ENCODE peak calls at places on chromosomes 3 and 15, in ten cellular contexts. D is suprapubic skin; G is NCI-H2081; L is ACHN; F is T-helper 9 cell; T is GM12892; E is naive thymus-derived CD8-positive, alpha-beta T cell; Q is islet precursor cell; W is mammary epithelial cell; N is left lung. Z is an unnamed sample.

GRCh38 chr15:66835558-66835878 is 133.5 kb downstream of the SMAD6 start:
- DNase-seq in D (no peak), G (no peak), L (no peak), F (no peak), T (no peak), E (no peak), Q (no peak), W (no peak), N (no peak), Z (no peak)

GRCh38 chr15:43977072-43977884 is 150.5 kb downstream of the WDR76 start:
- DNase-seq in D (no peak), G (no peak), L (no peak), F (no peak), T (no peak), E (peak; percentile 38), Q (no peak), W (peak; percentile 25), N (no peak), Z (no peak)

GRCh38 chr15:79185199-79185598 is 94.6 kb upstream of the RASGRF1 start:
- DNase-seq in D (no peak), G (no peak), L (peak; percentile 11), F (no peak), T (no peak), E (no peak), Q (peak; percentile 66), W (no peak), N (no peak), Z (no peak)

GRCh38 chr3:134876836-134877235 is 81.8 kb downstream of the EPHB1 start:
- DNase-seq in D (no peak), G (no peak), L (no peak), F (no peak), T (no peak), E (no peak), Q (no peak), W (no peak), N (no peak), Z (no peak)

GRCh38 chr3:79517766-79518413 is 249.9 kb downstream of the ROBO1 start:
- DNase-seq in D (no peak), G (peak; percentile 28), L (peak; percentile 48), F (no peak), T (no peak), E (no peak), Q (no peak), W (peak; percentile 6), N (no peak), Z (no peak)

GRCh38 chr3:16350041-16350952 is 85.3 kb downstream of the OXNAD1 start:
- DNase-seq in D (no peak), G (no peak), L (no peak), F (no peak), T (no peak), E (no peak), Q (no peak), W (peak; percentile 66), N (no peak), Z (no peak)

GRCh38 chr15:70160267-70160666 is 62.5 kb upstream of the TLE3 start:
- DNase-seq in D (no peak), G (no peak), L (no peak), F (no peak), T (no peak), E (no peak), Q (peak; percentile 63), W (no peak), N (no peak), Z (no peak)

GRCh38 chr3:24829011-24829581 is 334.4 kb upstream of the THRB start:
- DNase-seq in D (peak; percentile 54), G (peak; percentile 71), L (peak; percentile 4), F (no peak), T (no peak), E (no peak), Q (peak; percentile 81), W (no peak), N (peak; percentile 83), Z (peak; percentile 47)

GRCh38 chr3:60140160-60140559 is 1090.3 kb upstream of the CFAP20DC start:
- DNase-seq in D (no peak), G (no peak), L (no peak), F (no peak), T (no peak), E (no peak), Q (no peak), W (no peak), N (no peak), Z (no peak)

GRCh38 chr3:141575879-141576743 is 89.3 kb downstream of the RASA2 start:
- DNase-seq in D (no peak), G (peak; percentile 32), L (peak; percentile 33), F (no peak), T (no peak), E (no peak), Q (no peak), W (no peak), N (peak; percentile 50), Z (no peak)

GRCh38 chr15:82183121-82184031 is 79.2 kb downstream of the EFL1 start:
- DNase-seq in D (no peak), G (no peak), L (no peak), F (no peak), T (no peak), E (no peak), Q (no peak), W (peak; percentile 32), N (no peak), Z (no peak)

GRCh38 chr15:66684136-66684681 is 17.8 kb upstream of the SMAD6 start:
- DNase-seq in D (no peak), G (no peak), L (no peak), F (no peak), T (no peak), E (no peak), Q (no peak), W (peak; percentile 20), N (no peak), Z (no peak)

GRCh38 chr3:124434176-124434575 is 296.1 kb upstream of the UMPS start:
- DNase-seq in D (no peak), G (no peak), L (no peak), F (no peak), T (no peak), E (no peak), Q (no peak), W (no peak), N (no peak), Z (no peak)

GRCh38 chr15:70505411-70505919 is 257.9 kb downstream of the UACA start:
- DNase-seq in D (no peak), G (no peak), L (peak; percentile 76), F (no peak), T (no peak), E (no peak), Q (peak; percentile 90), W (peak; percentile 95), N (no peak), Z (no peak)

GRCh38 chr3:150237490-150237889 is 170.6 kb upstream of the TSC22D2 start:
- DNase-seq in D (no peak), G (no peak), L (peak; percentile 86), F (no peak), T (no peak), E (no peak), Q (no peak), W (peak; percentile 94), N (no peak), Z (no peak)

GRCh38 chr15:33985287-33985686 is 17.0 kb downstream of the CHRM5 start:
- DNase-seq in D (no peak), G (no peak), L (peak; percentile 40), F (no peak), T (no peak), E (no peak), Q (peak; percentile 91), W (peak; percentile 63), N (no peak), Z (no peak)

GRCh38 chr3:38726751-38727150 is 77.3 kb upstream of the SCN5A start:
- DNase-seq in D (no peak), G (no peak), L (no peak), F (no peak), T (no peak), E (no peak), Q (peak; percentile 31), W (no peak), N (peak; percentile 51), Z (no peak)

GRCh38 chr3:53077476-53078220 is 31.8 kb upstream of the SFMBT1 start:
- DNase-seq in D (peak; percentile 47), G (no peak), L (no peak), F (no peak), T (no peak), E (no peak), Q (peak; percentile 50), W (no peak), N (no peak), Z (no peak)

GRCh38 chr3:18190646-18191045 is 234.5 kb downstream of the SATB1 start:
- DNase-seq in D (no peak), G (no peak), L (no peak), F (no peak), T (no peak), E (no peak), Q (peak; percentile 57), W (no peak), N (no peak), Z (no peak)

GRCh38 chr15:60384052-60384451 is 13.7 kb downstream of the ANXA2 start:
- DNase-seq in D (no peak), G (no peak), L (no peak), F (no peak), T (no peak), E (no peak), Q (no peak), W (no peak), N (no peak), Z (no peak)

Z was measured in D721Med.